ENCODE peak calls at places on chromosome 14, in four cellular contexts. Y is A549, J is AG20443, F is astrocyte of the spinal cord. L is an unnamed sample.

GRCh38 chr14:104390221-104390931 is 189.2 kb upstream of the C14orf180 start:
- DNase-seq in F (no peak), J (no peak), Y (no peak), L (no peak)

GRCh38 chr14:70317091-70317968 is 42.2 kb downstream of the COX16 start:
- DNase-seq in F (no peak), Y (no peak), J (no peak), L (no peak)

GRCh38 chr14:32428149-32428548 is 99.1 kb downstream of the AKAP6 start:
- DNase-seq in F (peak), Y (no peak), J (no peak), L (no peak)

GRCh38 chr14:105974902-105975301 is 448.5 kb downstream of the TMEM121 start:
- DNase-seq in Y (peak), F (no peak), J (no peak), L (peak)

GRCh38 chr14:105455766-105456660 is 18.6 kb upstream of the CRIP2 start:
- DNase-seq in J (no peak), Y (no peak), F (no peak), L (no peak)

GRCh38 chr14:94379291-94380224 is 8.8 kb downstream of the SERPINA1 start:
- DNase-seq in Y (no peak), J (no peak), F (no peak), L (no peak)

GRCh38 chr14:24372701-24373416 is 4.9 kb downstream of the NFATC4 start:
- DNase-seq in F (no peak), J (no peak), Y (no peak), L (no peak)

GRCh38 chr14:51023964-51024363 is 70.9 kb downstream of the TRIM9 start:
- DNase-seq in J (peak), F (peak), Y (no peak), L (no peak)

GRCh38 chr14:22375321-22375930 is 213.6 kb downstream of the DAD1 start:
- DNase-seq in J (no peak), F (peak), Y (peak), L (peak)

GRCh38 chr14:56273949-56274348 is 155.7 kb downstream of the PELI2 start:
- DNase-seq in F (no peak), Y (no peak), J (no peak), L (no peak)

GRCh38 chr14:78157855-78158436 is 12.2 kb upstream of the NRXN3 start:
- DNase-seq in J (peak), Y (no peak), F (peak), L (no peak)

GRCh38 chr14:100108840-100109593 is 43.8 kb downstream of the EVL start:
- DNase-seq in J (no peak), F (no peak), Y (no peak), L (no peak)

GRCh38 chr14:101836131-101836530 is 74.6 kb downstream of the PPP2R5C start:
- DNase-seq in Y (no peak), J (peak), F (peak), L (no peak)

GRCh38 chr14:50871914-50872732 is at the start of gene ABHD12B:
- DNase-seq in F (no peak), J (peak), Y (no peak), L (no peak)

GRCh38 chr14:80784824-80785223 is 156.7 kb downstream of the CEP128 start:
- DNase-seq in F (no peak), J (no peak), Y (peak), L (no peak)

GRCh38 chr14:60242420-60242819 is 6.6 kb upstream of the PPM1A start:
- DNase-seq in Y (no peak), F (no peak), J (no peak), L (no peak)

GRCh38 chr14:73757381-73757780 is 43.2 kb upstream of the PNMA1 start:
- DNase-seq in J (no peak), F (no peak), Y (no peak), L (no peak)

GRCh38 chr14:97571861-97572555 is 774.8 kb downstream of the VRK1 start:
- DNase-seq in Y (no peak), F (no peak), J (no peak), L (no peak)

GRCh38 chr14:81408595-81408994 is 8.5 kb upstream of the STON2 start:
- DNase-seq in Y (no peak), F (no peak), J (no peak), L (peak)

GRCh38 chr14:106347890-106348755 is 821.7 kb downstream of the TMEM121 start:
- DNase-seq in J (no peak), F (no peak), Y (no peak), L (no peak)

GRCh38 chr14:94342334-94342934 is 19.3 kb upstream of the SERPINA6 start:
- DNase-seq in J (peak), F (peak), Y (peak), L (peak)

GRCh38 chr14:99615497-99616245 is 11.7 kb upstream of the CCDC85C start:
- DNase-seq in F (peak), J (no peak), Y (no peak), L (no peak)

GRCh38 chr14:83004456-83005006 is 1470.9 kb upstream of the SEL1L start:
- DNase-seq in J (no peak), Y (no peak), F (no peak), L (no peak)

GRCh38 chr14:77549451-77549850 is 50.8 kb upstream of the ISM2 start:
- DNase-seq in F (no peak), J (no peak), Y (no peak), L (peak)

GRCh38 chr14:39033371-39033770 is 69.7 kb downstream of the SEC23A start:
- DNase-seq in Y (no peak), F (peak), J (no peak), L (no peak)

GRCh38 chr14:21090194-21090939 is 8.1 kb downstream of the ZNF219 start:
- DNase-seq in Y (no peak), F (no peak), J (no peak), L (no peak)

GRCh38 chr14:38790916-38791315 is 312.1 kb downstream of the SEC23A start:
- DNase-seq in J (peak), Y (no peak), F (no peak), L (no peak)

GRCh38 chr14:29637406-29637805 is 290.2 kb downstream of the PRKD1 start:
- DNase-seq in Y (no peak), J (peak), F (peak), L (no peak)

GRCh38 chr14:39467889-39468524 is 35.8 kb upstream of the FBXO33 start:
- DNase-seq in F (peak), J (no peak), Y (peak), L (peak)

GRCh38 chr14:50039734-50040400 is 76.5 kb downstream of the VCPKMT start:
- DNase-seq in Y (peak), J (peak), F (peak), L (peak)

GRCh38 chr14:105201928-105202513 is 20.9 kb upstream of the NUDT14 start:
- DNase-seq in Y (no peak), F (no peak), J (no peak), L (peak)

GRCh38 chr14:54572316-54572715 is 5.4 kb downstream of the SAMD4A start:
- DNase-seq in Y (peak), J (no peak), F (no peak), L (peak)

GRCh38 chr14:21192447-21192822 is 36.6 kb upstream of the OR5AU1 start:
- DNase-seq in J (no peak), F (no peak), Y (no peak), L (no peak)

GRCh38 chr14:23056956-23057756 is at the start of gene CDH24:
- DNase-seq in F (peak), Y (peak), J (peak), L (peak)